ENCODE peak calls at places on chromosomes 7 and 10, in ten cellular contexts. F, V, J, T, M, R, I, D, Y and C are unnamed samples.

GRCh38 chr10:23171232-23171876 is 20.8 kb upstream of the PTF1A start:
- DNase-seq in J (no peak), R (no peak), F (peak), Y (peak), I (peak), D (no peak), M (no peak), T (peak), V (no peak), C (peak)

GRCh38 chr7:2670720-2671391 is 17.1 kb upstream of the AMZ1 start:
- DNase-seq in R (peak), J (peak), V (peak), M (peak), F (peak), I (peak), Y (peak), D (peak), T (peak), C (peak)

GRCh38 chr7:68963547-68963946 is 634.7 kb upstream of the AUTS2 start:
- DNase-seq in T (no peak), Y (peak), I (peak), D (no peak), R (no peak), J (no peak), F (no peak), M (no peak), V (peak), C (peak)

GRCh38 chr10:97796651-97797050 is 24.9 kb upstream of the SFRP5 start:
- DNase-seq in J (no peak), F (no peak), T (no peak), V (no peak), I (no peak), Y (no peak), R (no peak), M (no peak), D (no peak), C (no peak)

GRCh38 chr7:69630292-69630691 is 32.0 kb downstream of the AUTS2 start:
- DNase-seq in R (no peak), J (no peak), M (no peak), F (no peak), T (no peak), Y (peak), I (peak), V (peak), D (no peak), C (no peak)

GRCh38 chr7:116632349-116632748 is 39.6 kb upstream of the MET start:
- DNase-seq in R (no peak), Y (no peak), J (no peak), D (no peak), M (no peak), F (no peak), V (no peak), T (no peak), I (peak), C (no peak)

GRCh38 chr7:29865526-29865925 is 59.2 kb downstream of the WIPF3 start:
- DNase-seq in F (peak), J (no peak), M (no peak), I (peak), R (no peak), D (no peak), T (no peak), V (peak), Y (peak), C (no peak)

GRCh38 chr7:44131173-44132009 is 8.0 kb upstream of the POLD2 start:
- DNase-seq in J (no peak), R (no peak), Y (no peak), V (no peak), I (peak), M (no peak), T (peak), F (peak), D (no peak), C (peak)

GRCh38 chr10:48698971-48699627 is 14.4 kb downstream of the WDFY4 start:
- DNase-seq in M (no peak), D (no peak), Y (no peak), I (no peak), R (no peak), T (no peak), F (no peak), V (no peak), J (no peak), C (no peak)

GRCh38 chr7:69723663-69724062 is 125.4 kb downstream of the AUTS2 start:
- DNase-seq in T (no peak), V (no peak), J (no peak), R (no peak), D (no peak), M (no peak), I (no peak), F (no peak), Y (no peak), C (no peak)

GRCh38 chr10:69574571-69574978 is 1.4 kb upstream of the NEUROG3 start:
- DNase-seq in D (no peak), M (no peak), R (no peak), F (no peak), T (peak), Y (no peak), V (no peak), I (no peak), J (no peak), C (peak)

GRCh38 chr7:27080844-27081423 is 14.9 kb downstream of the HOXA1 start:
- DNase-seq in R (no peak), J (no peak), I (peak), T (no peak), D (no peak), M (peak), V (no peak), Y (no peak), F (no peak), C (peak)

GRCh38 chr7:83038787-83039186 is 123.9 kb downstream of the PCLO start:
- DNase-seq in J (no peak), T (no peak), I (peak), V (no peak), D (no peak), R (no peak), Y (no peak), F (no peak), M (no peak), C (no peak)

GRCh38 chr7:12199363-12199762 is 11.7 kb upstream of the TMEM106B start:
- DNase-seq in R (no peak), V (no peak), D (no peak), F (no peak), J (no peak), T (no peak), Y (peak), I (peak), M (no peak), C (no peak)

GRCh38 chr10:28858641-28859040 is 181.3 kb downstream of the BAMBI start:
- DNase-seq in F (no peak), I (peak), R (no peak), J (no peak), Y (no peak), M (no peak), D (no peak), V (no peak), T (no peak), C (no peak)

GRCh38 chr7:137592232-137592896 is 248.8 kb upstream of the PTN start:
- DNase-seq in Y (peak), D (peak), R (no peak), M (peak), V (peak), J (peak), I (peak), F (peak), T (peak), C (peak)

GRCh38 chr10:36256905-36257304 is 614.8 kb upstream of the FZD8 start:
- DNase-seq in R (no peak), J (no peak), Y (peak), I (peak), F (no peak), M (no peak), V (no peak), T (no peak), D (no peak), C (no peak)

GRCh38 chr10:119496282-119496681 is 46.2 kb downstream of the RGS10 start:
- DNase-seq in V (no peak), R (peak), D (no peak), M (no peak), J (no peak), T (no peak), Y (no peak), F (no peak), I (no peak), C (peak)

GRCh38 chr10:77784856-77785255 is 141.7 kb downstream of the DLG5 start:
- DNase-seq in Y (peak), V (no peak), M (no peak), D (no peak), T (no peak), R (no peak), I (peak), J (no peak), F (no peak), C (no peak)

GRCh38 chr7:87345166-87345927 is at the start of gene CROT:
- DNase-seq in I (peak), M (peak), T (peak), V (peak), F (peak), D (peak), Y (peak), J (peak), R (peak), C (peak)

GRCh38 chr7:23100697-23101096 is 4.9 kb upstream of the KLHL7 start:
- DNase-seq in I (no peak), M (no peak), D (no peak), J (no peak), R (no peak), T (peak), F (no peak), Y (no peak), V (no peak), C (peak)

GRCh38 chr7:107721286-107721685 is 22.7 kb upstream of the CBLL1 start:
- DNase-seq in T (no peak), F (no peak), R (no peak), D (no peak), V (no peak), I (no peak), M (no peak), J (no peak), Y (no peak), C (no peak)

GRCh38 chr10:97647556-97647955 is 7.1 kb downstream of the PI4K2A start:
- DNase-seq in I (peak), J (no peak), F (no peak), Y (peak), M (no peak), D (no peak), V (peak), T (peak), R (no peak), C (no peak)